ENCODE peak calls at places on chromosome 18, in eight cellular contexts. L is tibial artery, M is Karpas-422, P is AG04450, B is hepatocyte, K is GM12878, Y is cardiac muscle cell, W is choroid plexus epithelial cell. Z is an unnamed sample.

GRCh38 chr18:80130555-80130954 is 21.5 kb downstream of the ADNP2 start:
- DNase-seq in L (no peak), M (no peak), P (no peak), B (no peak), K (no peak), Y (no peak), W (no peak), Z (no peak)

GRCh38 chr18:74942319-74942910 is 266.5 kb downstream of the PTGR3 start:
- DNase-seq in L (no peak), M (no peak), P (no peak), B (no peak), K (peak), Y (no peak), W (no peak), Z (no peak)

GRCh38 chr18:6795307-6795706 is 65.8 kb downstream of the ARHGAP28 start:
- DNase-seq in L (no peak), M (no peak), P (peak), B (peak), K (no peak), Y (peak), W (peak), Z (no peak)

GRCh38 chr18:21502661-21503060 is 97.8 kb downstream of the ESCO1 start:
- DNase-seq in L (no peak), M (no peak), P (no peak), B (no peak), K (no peak), Y (no peak), W (no peak), Z (no peak)

GRCh38 chr18:50656841-50657470 is 97.1 kb downstream of the MAPK4 start:
- DNase-seq in L (no peak), M (no peak), P (no peak), B (no peak), K (no peak), Y (peak), W (no peak), Z (no peak)

GRCh38 chr18:45328762-45329161 is 286.5 kb upstream of the SLC14A2 start:
- DNase-seq in L (no peak), M (no peak), P (no peak), B (no peak), K (no peak), Y (no peak), W (no peak), Z (no peak)

GRCh38 chr18:79056827-79057367 is 12.3 kb upstream of the ATP9B start:
- DNase-seq in L (no peak), M (no peak), P (no peak), B (no peak), K (no peak), Y (no peak), W (no peak), Z (no peak)

GRCh38 chr18:27599202-27599829 is 414.2 kb upstream of the CHST9 start:
- DNase-seq in L (no peak), M (peak), P (no peak), B (peak), K (no peak), Y (peak), W (peak), Z (no peak)

GRCh38 chr18:32152705-32153448 is 37.0 kb upstream of the MEP1B start:
- DNase-seq in L (no peak), M (no peak), P (no peak), B (no peak), K (peak), Y (no peak), W (no peak), Z (no peak)

GRCh38 chr18:25298853-25299274 is 53.1 kb downstream of the ZNF521 start:
- DNase-seq in L (no peak), M (no peak), P (peak), B (peak), K (no peak), Y (peak), W (peak), Z (no peak)

GRCh38 chr18:8177330-8178016 is 431.8 kb upstream of the RAB12 start:
- DNase-seq in L (no peak), M (peak), P (no peak), B (peak), K (no peak), Y (peak), W (peak), Z (no peak)

GRCh38 chr18:27171993-27172392 is 13.1 kb downstream of the CHST9 start:
- DNase-seq in L (no peak), M (no peak), P (no peak), B (no peak), K (no peak), Y (no peak), W (no peak), Z (no peak)

GRCh38 chr18:73979742-73980141 is 167.9 kb downstream of the FBXO15 start:
- DNase-seq in L (no peak), M (no peak), P (peak), B (no peak), K (no peak), Y (peak), W (peak), Z (no peak)

GRCh38 chr18:79519751-79520472 is 124.2 kb downstream of the NFATC1 start:
- DNase-seq in L (peak), M (no peak), P (no peak), B (peak), K (no peak), Y (peak), W (no peak), Z (no peak)

GRCh38 chr18:75810481-75810880 is 383.0 kb upstream of the SMIM21 start:
- DNase-seq in L (no peak), M (no peak), P (no peak), B (no peak), K (no peak), Y (no peak), W (no peak), Z (no peak)

GRCh38 chr18:62611395-62612241 is 88.8 kb downstream of the ZCCHC2 start:
- DNase-seq in L (peak), M (no peak), P (no peak), B (no peak), K (no peak), Y (peak), W (no peak), Z (no peak)

GRCh38 chr18:6971823-6972478 is 145.6 kb downstream of the LAMA1 start:
- DNase-seq in L (no peak), M (no peak), P (no peak), B (no peak), K (no peak), Y (no peak), W (no peak), Z (no peak)

GRCh38 chr18:77069482-77069881 is 63.1 kb downstream of the MBP start:
- DNase-seq in L (no peak), M (no peak), P (no peak), B (no peak), K (no peak), Y (no peak), W (no peak), Z (no peak)

GRCh38 chr18:51848702-51849101 is 491.3 kb upstream of the DCC start:
- DNase-seq in L (no peak), M (no peak), P (no peak), B (no peak), K (no peak), Y (no peak), W (no peak), Z (no peak)

GRCh38 chr18:76993573-76993972 is 139.0 kb downstream of the MBP start:
- DNase-seq in L (no peak), M (no peak), P (no peak), B (no peak), K (no peak), Y (no peak), W (no peak), Z (no peak)

GRCh38 chr18:50836521-50836957 is 16.7 kb upstream of the MRO start:
- DNase-seq in L (no peak), M (peak), P (no peak), B (no peak), K (peak), Y (peak), W (peak), Z (no peak)

GRCh38 chr18:9916067-9916684 is 2.4 kb downstream of the VAPA start:
- DNase-seq in L (no peak), M (no peak), P (no peak), B (no peak), K (no peak), Y (peak), W (no peak), Z (no peak)

GRCh38 chr18:66825347-66825746 is 221.5 kb upstream of the CDH19 start:
- DNase-seq in L (no peak), M (no peak), P (no peak), B (no peak), K (no peak), Y (peak), W (no peak), Z (no peak)

GRCh38 chr18:45068563-45069191 is 388.0 kb downstream of the SETBP1 start:
- DNase-seq in L (no peak), M (no peak), P (no peak), B (no peak), K (no peak), Y (no peak), W (no peak), Z (no peak)

GRCh38 chr18:10289265-10289664 is 165.2 kb upstream of the APCDD1 start:
- DNase-seq in L (no peak), M (no peak), P (no peak), B (no peak), K (no peak), Y (no peak), W (no peak), Z (no peak)

GRCh38 chr18:37282386-37283037 is 283.1 kb downstream of the CELF4 start:
- DNase-seq in L (no peak), M (peak), P (no peak), B (no peak), K (no peak), Y (peak), W (no peak), Z (no peak)

GRCh38 chr18:55047546-55047945 is 88.3 kb upstream of the CCDC68 start:
- DNase-seq in L (no peak), M (no peak), P (no peak), B (peak), K (no peak), Y (peak), W (peak), Z (no peak)

GRCh38 chr18:22723221-22723620 is 209.9 kb upstream of the RBBP8 start:
- DNase-seq in L (no peak), M (no peak), P (no peak), B (no peak), K (no peak), Y (no peak), W (no peak), Z (no peak)

GRCh38 chr18:37543321-37543720 is 22.3 kb downstream of the CELF4 start:
- DNase-seq in L (no peak), M (no peak), P (no peak), B (no peak), K (no peak), Y (no peak), W (no peak), Z (no peak)

GRCh38 chr18:58493070-58493469 is 135.8 kb downstream of the ALPK2 start:
- DNase-seq in L (no peak), M (no peak), P (no peak), B (no peak), K (no peak), Y (no peak), W (no peak), Z (no peak)
- H3K4me3 ChIP-seq in L (no peak), M (no peak), P (no peak), B (no peak), K (no peak), Y (no peak), W (no peak), Z (no peak)

GRCh38 chr18:3612315-3612714 is 162.3 kb downstream of the TGIF1 start:
- DNase-seq in L (no peak), M (no peak), P (no peak), B (no peak), K (no peak), Y (no peak), W (no peak), Z (no peak)

GRCh38 chr18:3610188-3610708 is 160.3 kb downstream of the TGIF1 start:
- DNase-seq in L (no peak), M (no peak), P (no peak), B (no peak), K (no peak), Y (no peak), W (no peak), Z (no peak)

GRCh38 chr18:3610818-3611217 is 160.8 kb downstream of the TGIF1 start:
- DNase-seq in L (no peak), M (no peak), P (no peak), B (no peak), K (no peak), Y (peak), W (no peak), Z (no peak)

GRCh38 chr18:3608488-3608887 is 158.5 kb downstream of the TGIF1 start:
- DNase-seq in L (no peak), M (no peak), P (no peak), B (no peak), K (no peak), Y (no peak), W (no peak), Z (no peak)

DNA sequence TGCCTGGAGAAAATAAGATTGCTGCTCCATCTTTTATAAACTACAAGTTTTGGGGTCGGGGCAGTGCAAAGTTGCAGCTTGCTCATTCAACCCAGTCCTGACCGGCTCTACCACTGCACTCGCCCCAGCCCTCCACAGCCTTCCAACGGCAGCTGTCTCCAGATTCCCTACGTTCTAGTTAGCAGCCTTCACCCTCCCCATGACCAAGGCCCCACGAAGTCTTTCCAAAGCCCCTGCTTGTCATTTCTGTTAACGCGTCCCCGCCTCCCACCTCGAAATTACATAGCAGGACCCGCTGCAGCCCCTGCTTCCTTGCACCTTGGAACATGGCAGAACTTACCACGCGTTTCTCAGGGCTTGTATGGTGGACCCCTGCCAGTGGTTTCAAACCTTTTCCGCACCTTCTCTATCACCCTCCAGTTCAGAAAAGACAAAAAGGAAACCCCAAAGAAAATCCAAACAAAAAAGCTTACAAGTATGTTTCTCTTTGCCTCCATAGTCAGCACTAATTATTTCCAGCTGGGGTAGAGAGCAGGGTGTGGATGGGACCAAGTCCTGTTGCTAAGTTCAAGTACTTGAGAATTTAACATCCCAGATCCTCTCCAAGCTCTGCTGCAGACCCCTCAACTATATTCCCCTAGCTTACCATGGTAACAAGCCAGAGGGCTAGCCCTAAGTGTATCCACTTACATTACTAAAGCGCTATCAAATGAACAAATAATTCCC is 161.5 kb downstream of the TGIF1 start:
- DNase-seq in L (no peak), M (no peak), P (no peak), B (no peak), K (no peak), Y (peak), W (no peak), Z (no peak)
- H3K4me3 ChIP-seq in L (no peak), M (no peak), P (no peak), B (no peak), K (no peak), Y (no peak), W (no peak), Z (no peak)

GRCh38 chr18:14748496-14748895 is 524 bp downstream of the ANKRD30B start:
- DNase-seq in L (no peak), M (no peak), P (no peak), B (no peak), K (no peak), Y (no peak), W (no peak), Z (no peak)
- H3K4me3 ChIP-seq in L (no peak), M (no peak), P (no peak), B (no peak), K (no peak), Y (no peak), W (no peak), Z (no peak)

GRCh38 chr18:48929951-48930713 is 20.6 kb downstream of the SMAD7 start:
- DNase-seq in L (no peak), M (no peak), P (no peak), B (peak), K (no peak), Y (peak), W (peak), Z (peak)
- H3K4me3 ChIP-seq in L (peak), M (no peak), P (peak), B (no peak), K (no peak), Y (peak), W (no peak), Z (no peak)

GRCh38 chr18:957829-958228 is 53.2 kb downstream of the ADCYAP1 start:
- DNase-seq in L (no peak), M (no peak), P (no peak), B (no peak), K (no peak), Y (no peak), W (no peak), Z (no peak)

GRCh38 chr18:966095-967036 is 61.7 kb downstream of the ADCYAP1 start:
- DNase-seq in L (no peak), M (no peak), P (no peak), B (no peak), K (no peak), Y (peak), W (no peak), Z (no peak)

GRCh38 chr18:959854-960253 is 55.2 kb downstream of the ADCYAP1 start:
- DNase-seq in L (no peak), M (no peak), P (no peak), B (no peak), K (no peak), Y (peak), W (no peak), Z (no peak)

GRCh38 chr18:963276-963675 is 58.6 kb downstream of the ADCYAP1 start:
- DNase-seq in L (no peak), M (no peak), P (no peak), B (no peak), K (no peak), Y (no peak), W (no peak), Z (no peak)

GRCh38 chr18:961644-962355 is 57.1 kb downstream of the ADCYAP1 start:
- DNase-seq in L (no peak), M (peak), P (peak), B (peak), K (no peak), Y (peak), W (peak), Z (no peak)
- H3K4me3 ChIP-seq in L (peak), M (no peak), P (peak), B (peak), K (no peak), Y (no peak), W (peak), Z (no peak)

GRCh38 chr18:3368193-3368592 is 81.8 kb upstream of the TGIF1 start:
- DNase-seq in L (no peak), M (no peak), P (no peak), B (no peak), K (no peak), Y (peak), W (peak), Z (no peak)
- H3K4me3 ChIP-seq in L (no peak), M (no peak), P (no peak), B (no peak), K (no peak), Y (no peak), W (no peak), Z (no peak)

GRCh38 chr18:58196164-58196563 is 152.1 kb downstream of the NEDD4L start:
- DNase-seq in L (no peak), M (no peak), P (no peak), B (no peak), K (no peak), Y (no peak), W (no peak), Z (no peak)
- H3K4me3 ChIP-seq in L (no peak), M (no peak), P (no peak), B (no peak), K (no peak), Y (no peak), W (no peak), Z (no peak)

GRCh38 chr18:13612111-13612997 is 114.0 kb downstream of the FAM210A start:
- DNase-seq in L (no peak), M (peak), P (no peak), B (no peak), K (peak), Y (no peak), W (no peak), Z (no peak)

GRCh38 chr18:13611616-13612110 is 114.7 kb downstream of the FAM210A start:
- DNase-seq in L (peak), M (no peak), P (no peak), B (peak), K (no peak), Y (peak), W (peak), Z (no peak)

GRCh38 chr18:13610517-13610916 is 115.8 kb downstream of the FAM210A start:
- DNase-seq in L (no peak), M (peak), P (no peak), B (no peak), K (no peak), Y (no peak), W (no peak), Z (no peak)

GRCh38 chr18:13613099-13613498 is 113.3 kb downstream of the FAM210A start:
- DNase-seq in L (no peak), M (peak), P (no peak), B (no peak), K (no peak), Y (no peak), W (no peak), Z (no peak)

GRCh38 chr18:13611058-13611615 is 115.2 kb downstream of the FAM210A start:
- DNase-seq in L (peak), M (peak), P (no peak), B (peak), K (no peak), Y (peak), W (peak), Z (no peak)
- H3K4me3 ChIP-seq in L (peak), M (peak), P (peak), B (peak), K (peak), Y (no peak), W (peak), Z (no peak)

Z was measured in Caco-2.